ENCODE peak calls at places on chromosomes 11 and 22, in seven cellular contexts. One of them, this sample, is unnamed.

GRCh38 chr11:123799438-123799837 is 6.7 kb downstream of the OR6M1 start:
- DNase-seq in H9: no peak
- DNase-seq in H1: no peak
- DNase-seq in mesendoderm: no peak
- DNase-seq in trophoblast cell: no peak
- DNase-seq in mesenchymal stem cell: no peak
- DNase-seq in IMR-90: no peak
- DNase-seq in this sample: no peak

GRCh38 chr11:86743223-86744118 is 56.9 kb upstream of the PRSS23 start:
- DNase-seq in mesenchymal stem cell: peak
- DNase-seq in H9: no peak
- DNase-seq in mesendoderm: peak
- DNase-seq in trophoblast cell: peak
- DNase-seq in IMR-90: peak
- DNase-seq in H1: no peak
- DNase-seq in this sample: no peak

GRCh38 chr11:125342281-125342980 is 153.6 kb downstream of the FEZ1 start:
- DNase-seq in mesenchymal stem cell: no peak
- DNase-seq in IMR-90: no peak
- DNase-seq in H9: no peak
- DNase-seq in mesendoderm: no peak
- DNase-seq in H1: no peak
- DNase-seq in trophoblast cell: no peak
- DNase-seq in this sample: no peak

GRCh38 chr11:75239551-75240290 is 853 bp upstream of the TPBGL start:
- DNase-seq in IMR-90: no peak
- DNase-seq in H9: no peak
- DNase-seq in trophoblast cell: no peak
- DNase-seq in mesendoderm: no peak
- DNase-seq in H1: no peak
- DNase-seq in mesenchymal stem cell: no peak
- DNase-seq in this sample: no peak

GRCh38 chr11:58688779-58689503 is 42.8 kb downstream of the GLYAT start:
- DNase-seq in IMR-90: peak
- DNase-seq in mesendoderm: no peak
- DNase-seq in mesenchymal stem cell: no peak
- DNase-seq in H1: no peak
- DNase-seq in H9: no peak
- DNase-seq in trophoblast cell: no peak
- DNase-seq in this sample: no peak

GRCh38 chr11:60777572-60777971 is 7.6 kb upstream of the MS4A10 start:
- DNase-seq in H1: no peak
- DNase-seq in trophoblast cell: peak
- DNase-seq in H9: no peak
- DNase-seq in mesenchymal stem cell: peak
- DNase-seq in mesendoderm: no peak
- DNase-seq in IMR-90: peak
- DNase-seq in this sample: no peak

GRCh38 chr11:102317099-102317767 is at the start of gene BIRC3:
- DNase-seq in IMR-90: peak
- DNase-seq in mesenchymal stem cell: peak
- DNase-seq in trophoblast cell: peak
- DNase-seq in H1: peak
- DNase-seq in mesendoderm: peak
- DNase-seq in H9: peak
- DNase-seq in this sample: peak

GRCh38 chr11:473975-474785 is 24.1 kb downstream of the PTDSS2 start:
- DNase-seq in IMR-90: no peak
- DNase-seq in trophoblast cell: no peak
- DNase-seq in mesendoderm: no peak
- DNase-seq in mesenchymal stem cell: no peak
- DNase-seq in H1: no peak
- DNase-seq in H9: no peak
- DNase-seq in this sample: no peak

GRCh38 chr22:50190182-50190951 is 4.7 kb downstream of the TRABD start:
- DNase-seq in IMR-90: no peak
- DNase-seq in H9: peak
- DNase-seq in mesendoderm: peak
- DNase-seq in H1: peak
- DNase-seq in trophoblast cell: peak
- DNase-seq in mesenchymal stem cell: peak
- DNase-seq in this sample: no peak

GRCh38 chr11:113147249-113147648 is 167.1 kb upstream of the TTC12 start:
- DNase-seq in H1: peak
- DNase-seq in mesenchymal stem cell: no peak
- DNase-seq in IMR-90: no peak
- DNase-seq in H9: peak
- DNase-seq in trophoblast cell: no peak
- DNase-seq in mesendoderm: peak
- DNase-seq in this sample: peak

GRCh38 chr22:31691408-31691807 is 29.4 kb upstream of the PISD start:
- DNase-seq in mesenchymal stem cell: no peak
- DNase-seq in H1: no peak
- DNase-seq in IMR-90: no peak
- DNase-seq in H9: no peak
- DNase-seq in trophoblast cell: no peak
- DNase-seq in mesendoderm: no peak
- DNase-seq in this sample: no peak

GRCh38 chr11:132999519-132999918 is 532.8 kb downstream of the OPCML start:
- DNase-seq in mesendoderm: no peak
- DNase-seq in mesenchymal stem cell: no peak
- DNase-seq in IMR-90: no peak
- DNase-seq in H1: no peak
- DNase-seq in H9: no peak
- DNase-seq in trophoblast cell: no peak
- DNase-seq in this sample: no peak

GRCh38 chr11:20551096-20551495 is 48.3 kb upstream of the SLC6A5 start:
- DNase-seq in IMR-90: no peak
- DNase-seq in trophoblast cell: no peak
- DNase-seq in H1: no peak
- DNase-seq in mesendoderm: no peak
- DNase-seq in mesenchymal stem cell: no peak
- DNase-seq in H9: no peak
- DNase-seq in this sample: no peak
- H3K4ac ChIP-seq in IMR-90: no peak
- H3K4ac ChIP-seq in trophoblast cell: no peak
- H3K4ac ChIP-seq in H1: no peak
- H3K4ac ChIP-seq in mesendoderm: no peak
- H3K4ac ChIP-seq in mesenchymal stem cell: no peak
- H3K4ac ChIP-seq in H9: no peak
- H3K4ac ChIP-seq in this sample: no peak

GRCh38 chr22:17746916-17747315 is 27.4 kb downstream of the BID start:
- DNase-seq in H1: no peak
- DNase-seq in IMR-90: no peak
- DNase-seq in trophoblast cell: no peak
- DNase-seq in mesenchymal stem cell: no peak
- DNase-seq in H9: no peak
- DNase-seq in mesendoderm: no peak
- DNase-seq in this sample: no peak
- H2AK5ac ChIP-seq in H1: no peak
- H2AK5ac ChIP-seq in IMR-90: no peak
- H2AK5ac ChIP-seq in trophoblast cell: no peak
- H2AK5ac ChIP-seq in mesenchymal stem cell: no peak
- H2AK5ac ChIP-seq in H9: no peak
- H2AK5ac ChIP-seq in mesendoderm: no peak
- H2AK5ac ChIP-seq in this sample: no peak

DNA sequence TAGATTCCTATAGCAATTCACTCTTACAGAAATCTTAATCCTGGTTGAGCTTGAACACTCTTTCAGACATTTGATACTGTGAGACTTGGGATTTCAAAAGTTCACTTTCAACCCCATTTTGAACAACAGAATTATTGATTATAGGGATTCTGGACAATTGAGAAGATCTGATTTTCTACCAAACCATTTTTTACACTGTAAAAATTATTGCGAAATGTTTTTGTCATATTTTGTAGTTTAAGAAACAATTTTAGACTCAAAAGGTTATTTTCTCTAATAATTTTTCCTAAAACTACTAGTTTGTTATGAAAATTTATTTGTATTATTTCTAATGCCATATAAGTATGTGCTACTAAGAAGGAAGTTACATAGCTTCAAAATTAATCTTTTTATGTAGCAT is 36.4 kb downstream of the PIWIL4 start:
- DNase-seq in mesendoderm: no peak
- DNase-seq in H1: no peak
- DNase-seq in mesenchymal stem cell: no peak
- DNase-seq in IMR-90: no peak
- DNase-seq in H9: no peak
- DNase-seq in trophoblast cell: no peak
- DNase-seq in this sample: no peak
- H3K4ac ChIP-seq in mesendoderm: no peak
- H3K4ac ChIP-seq in H1: no peak
- H3K4ac ChIP-seq in mesenchymal stem cell: no peak
- H3K4ac ChIP-seq in IMR-90: no peak
- H3K4ac ChIP-seq in H9: no peak
- H3K4ac ChIP-seq in trophoblast cell: no peak
- H3K4ac ChIP-seq in this sample: no peak

DNA sequence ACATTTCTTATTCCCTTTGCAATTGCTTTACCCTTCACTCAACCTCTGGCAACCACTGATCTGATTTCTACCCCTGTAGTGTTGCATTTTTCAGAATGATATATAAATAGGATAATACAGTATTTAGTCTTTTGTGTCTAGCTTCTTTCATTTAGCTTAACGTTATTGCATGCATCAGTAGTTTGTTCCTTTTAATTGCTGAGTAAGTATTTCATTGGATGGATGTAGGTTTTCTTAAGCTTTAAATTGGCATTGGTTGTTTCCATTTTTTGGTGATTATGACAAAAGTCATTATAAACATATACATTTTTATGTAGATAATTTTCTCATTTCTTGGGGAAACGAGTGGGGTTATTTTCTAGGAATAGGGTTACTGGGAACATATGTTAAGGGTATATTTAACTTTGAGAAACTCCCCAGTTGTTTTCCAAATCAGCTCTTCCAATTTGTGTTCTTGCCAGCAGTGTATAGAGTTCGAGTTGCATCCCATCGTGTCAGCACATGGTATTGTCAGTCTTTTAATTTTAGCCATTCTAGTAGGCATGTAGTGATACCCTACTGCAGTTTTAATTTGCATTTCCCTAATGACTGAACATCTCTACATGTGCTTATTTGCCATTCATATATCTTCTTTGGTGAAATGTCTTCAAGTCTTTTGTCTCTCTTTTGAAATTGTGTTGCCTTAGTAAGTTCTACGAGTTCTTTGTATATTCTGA is 60.3 kb downstream of the DDX10 start:
- DNase-seq in mesenchymal stem cell: no peak
- DNase-seq in mesendoderm: no peak
- DNase-seq in trophoblast cell: no peak
- DNase-seq in H1: no peak
- DNase-seq in IMR-90: no peak
- DNase-seq in H9: no peak
- DNase-seq in this sample: no peak
- H2AK5ac ChIP-seq in mesenchymal stem cell: no peak
- H2AK5ac ChIP-seq in mesendoderm: no peak
- H2AK5ac ChIP-seq in trophoblast cell: no peak
- H2AK5ac ChIP-seq in H1: no peak
- H2AK5ac ChIP-seq in IMR-90: no peak
- H2AK5ac ChIP-seq in H9: no peak
- H2AK5ac ChIP-seq in this sample: no peak

DNA sequence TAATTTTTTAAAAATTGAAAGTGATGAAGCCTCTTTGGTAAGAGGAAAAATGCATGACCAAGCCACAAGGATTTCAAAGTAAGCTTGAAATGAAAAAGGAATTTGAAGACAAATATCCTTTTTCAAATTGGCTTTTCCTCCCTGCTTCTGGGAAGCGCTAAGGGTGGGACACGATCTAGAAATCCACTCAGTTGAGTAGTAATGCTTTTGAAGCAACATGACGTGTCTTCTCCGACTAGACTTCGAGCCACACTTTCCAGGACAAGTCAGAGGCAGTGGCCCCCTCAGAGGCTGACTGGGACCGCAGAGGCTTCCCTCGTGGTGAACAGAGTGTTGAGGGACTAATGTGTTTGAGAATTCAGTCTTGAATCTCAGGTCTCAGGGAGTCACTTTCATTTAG is 39.8 kb downstream of the KREMEN1 start:
- DNase-seq in H1: no peak
- DNase-seq in H9: no peak
- DNase-seq in mesenchymal stem cell: no peak
- DNase-seq in trophoblast cell: no peak
- DNase-seq in mesendoderm: no peak
- DNase-seq in IMR-90: peak
- DNase-seq in this sample: no peak
- H3K4ac ChIP-seq in H1: no peak
- H3K4ac ChIP-seq in H9: no peak
- H3K4ac ChIP-seq in mesenchymal stem cell: no peak
- H3K4ac ChIP-seq in trophoblast cell: no peak
- H3K4ac ChIP-seq in mesendoderm: no peak
- H3K4ac ChIP-seq in IMR-90: peak
- H3K4ac ChIP-seq in this sample: no peak

GRCh38 chr11:69935941-69936505 is 116.8 kb upstream of the FGF3 start:
- DNase-seq in mesenchymal stem cell: no peak
- DNase-seq in IMR-90: no peak
- DNase-seq in trophoblast cell: no peak
- DNase-seq in mesendoderm: no peak
- DNase-seq in H1: no peak
- DNase-seq in H9: no peak
- DNase-seq in this sample: no peak

GRCh38 chr11:69936750-69937149 is 117.5 kb upstream of the FGF3 start:
- DNase-seq in H1: no peak
- DNase-seq in H9: no peak
- DNase-seq in mesendoderm: no peak
- DNase-seq in IMR-90: no peak
- DNase-seq in mesenchymal stem cell: no peak
- DNase-seq in trophoblast cell: no peak
- DNase-seq in this sample: no peak

GRCh38 chr11:69938206-69938605 is 119.0 kb upstream of the FGF3 start:
- DNase-seq in trophoblast cell: no peak
- DNase-seq in mesenchymal stem cell: no peak
- DNase-seq in IMR-90: no peak
- DNase-seq in mesendoderm: no peak
- DNase-seq in H9: no peak
- DNase-seq in H1: no peak
- DNase-seq in this sample: no peak

GRCh38 chr11:69931994-69932910 is 113.0 kb upstream of the FGF3 start:
- DNase-seq in trophoblast cell: no peak
- DNase-seq in IMR-90: no peak
- DNase-seq in H1: no peak
- DNase-seq in mesenchymal stem cell: no peak
- DNase-seq in H9: no peak
- DNase-seq in mesendoderm: no peak
- DNase-seq in this sample: no peak

GRCh38 chr11:69934861-69935494 is 115.8 kb upstream of the FGF3 start:
- DNase-seq in H1: peak
- DNase-seq in trophoblast cell: peak
- DNase-seq in mesendoderm: peak
- DNase-seq in H9: peak
- DNase-seq in IMR-90: peak
- DNase-seq in mesenchymal stem cell: peak
- DNase-seq in this sample: no peak
- H2AK5ac ChIP-seq in H1: no peak
- H2AK5ac ChIP-seq in trophoblast cell: no peak
- H2AK5ac ChIP-seq in mesendoderm: no peak
- H2AK5ac ChIP-seq in H9: no peak
- H2AK5ac ChIP-seq in IMR-90: no peak
- H2AK5ac ChIP-seq in mesenchymal stem cell: no peak
- H2AK5ac ChIP-seq in this sample: peak

DNA sequence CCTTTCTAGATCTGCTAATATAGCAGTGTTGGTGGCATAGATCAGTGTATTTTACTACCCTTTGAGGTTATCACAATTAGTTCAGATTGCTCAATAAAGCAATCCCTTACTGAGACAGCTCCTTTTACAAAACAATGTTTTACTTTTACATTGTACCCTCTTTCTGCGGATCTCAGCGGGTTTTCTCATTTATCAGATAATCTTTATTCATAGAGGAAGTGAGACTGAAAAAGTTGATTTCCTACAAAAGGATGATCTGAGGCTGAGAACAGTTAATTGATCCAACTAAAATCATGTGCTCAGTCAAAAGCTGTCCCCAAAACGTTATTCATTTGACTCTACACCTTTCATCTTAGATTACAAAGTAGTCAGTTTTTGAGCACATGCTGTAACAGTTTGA is 2319.9 kb downstream of the LRRC4C start:
- DNase-seq in mesenchymal stem cell: no peak
- DNase-seq in trophoblast cell: no peak
- DNase-seq in H1: no peak
- DNase-seq in IMR-90: no peak
- DNase-seq in H9: no peak
- DNase-seq in mesendoderm: no peak
- DNase-seq in this sample: no peak
- H3K4ac ChIP-seq in mesenchymal stem cell: no peak
- H3K4ac ChIP-seq in trophoblast cell: no peak
- H3K4ac ChIP-seq in H1: no peak
- H3K4ac ChIP-seq in IMR-90: no peak
- H3K4ac ChIP-seq in H9: no peak
- H3K4ac ChIP-seq in mesendoderm: no peak
- H3K4ac ChIP-seq in this sample: no peak

This sample was measured in neuronal stem cell.